ENCODE peak calls at places on chromosomes 7 and 10, in eight cellular contexts. L is Kasumi-1; V is CD8-positive, alpha-beta T cell; M is small intestine; K is BJ; H is GM12865; E is stimulated activated naive CD8-positive, alpha-beta T cell treated with anti-CD3 and anti-CD28 coated beads, Interleukin-15, Interleukin-2, amounts not matched to agents 100 U/mL and 50 U/mL, for 24 hours; I is cerebellar cortex. N is an unnamed sample.

GRCh38 chr10:92965314-92965713 is 95.3 kb upstream of the CYP26C1 start:
- DNase-seq in L (peak), V (no peak), M (peak), K (no peak), H (peak), E (no peak), I (peak), N (no peak)

GRCh38 chr10:96306516-96306915 is 2.3 kb downstream of the DNTT start:
- DNase-seq in L (peak), V (no peak), M (no peak), K (no peak), H (peak), E (peak), I (peak), N (peak)

GRCh38 chr10:122464575-122464974 is 3.2 kb downstream of the HTRA1 start:
- DNase-seq in L (no peak), V (no peak), M (no peak), K (no peak), H (no peak), E (no peak), I (no peak), N (no peak)

GRCh38 chr10:133139561-133140065 is 20.4 kb upstream of the KNDC1 start:
- DNase-seq in L (no peak), V (no peak), M (no peak), K (no peak), H (no peak), E (no peak), I (no peak), N (no peak)

GRCh38 chr10:71727429-71728217 is 8.0 kb upstream of the C10orf105 start:
- DNase-seq in L (peak), V (peak), M (peak), K (no peak), H (peak), E (peak), I (no peak), N (peak)

GRCh38 chr7:107865956-107866775 is 24.8 kb upstream of the DLD start:
- DNase-seq in L (no peak), V (no peak), M (no peak), K (no peak), H (no peak), E (peak), I (no peak), N (no peak)

GRCh38 chr7:141128931-141129330 is 55.1 kb downstream of the TMEM178B start:
- DNase-seq in L (no peak), V (no peak), M (no peak), K (no peak), H (no peak), E (no peak), I (no peak), N (no peak)

GRCh38 chr10:96390460-96390864 is 31.7 kb upstream of the OPALIN start:
- DNase-seq in L (no peak), V (no peak), M (peak), K (no peak), H (no peak), E (no peak), I (peak), N (no peak)

GRCh38 chr7:143345428-143345900 is 17.0 kb downstream of the FAM131B start:
- DNase-seq in L (no peak), V (peak), M (peak), K (no peak), H (peak), E (peak), I (no peak), N (peak)

GRCh38 chr7:2270495-2270894 is 28.5 kb downstream of the NUDT1 start:
- DNase-seq in L (no peak), V (no peak), M (no peak), K (no peak), H (no peak), E (no peak), I (no peak), N (no peak)

GRCh38 chr7:142669074-142669654 is 80.1 kb upstream of the PRSS1 start:
- DNase-seq in L (peak), V (no peak), M (peak), K (no peak), H (peak), E (no peak), I (peak), N (no peak)

GRCh38 chr10:76195990-76196389 is 764.6 kb downstream of the LRMDA start:
- DNase-seq in L (no peak), V (no peak), M (no peak), K (no peak), H (no peak), E (no peak), I (no peak), N (no peak)

GRCh38 chr7:130221341-130221740 is 13.7 kb downstream of the SSMEM1 start:
- DNase-seq in L (no peak), V (no peak), M (no peak), K (no peak), H (no peak), E (no peak), I (no peak), N (no peak)